ENCODE peak calls at places on chromosomes 7 and 10, in ten cellular contexts. One of them, this sample, is unnamed.
A peak's percentile ranks its signal among the peaks of the same experiment; 100 is the strongest.

GRCh38 chr7:35257251-35258124 is 3.6 kb upstream of the TBX20 start:
- DNase-seq in cardiac muscle cell: peak; percentile 60
- DNase-seq in SK-N-SH: no peak
- DNase-seq in neuronal stem cell: no peak
- DNase-seq in A549: no peak
- DNase-seq in HCT116: no peak
- DNase-seq in brain microvascular endothelial cell: no peak
- DNase-seq in colonic mucosa: no peak
- DNase-seq in kidney: no peak
- DNase-seq in aorta: no peak
- DNase-seq in this sample: no peak

GRCh38 chr10:110017940-110018339 is 10.2 kb downstream of the ADD3 start:
- DNase-seq in neuronal stem cell: no peak
- DNase-seq in colonic mucosa: no peak
- DNase-seq in A549: no peak
- DNase-seq in kidney: no peak
- DNase-seq in brain microvascular endothelial cell: no peak
- DNase-seq in SK-N-SH: no peak
- DNase-seq in cardiac muscle cell: no peak
- DNase-seq in aorta: no peak
- DNase-seq in HCT116: no peak
- DNase-seq in this sample: no peak

GRCh38 chr10:125161570-125162139 is 1.3 kb upstream of the CTBP2 start:
- DNase-seq in brain microvascular endothelial cell: no peak
- DNase-seq in A549: no peak
- DNase-seq in aorta: no peak
- DNase-seq in HCT116: no peak
- DNase-seq in SK-N-SH: peak; percentile 66
- DNase-seq in neuronal stem cell: no peak
- DNase-seq in cardiac muscle cell: peak; percentile 55
- DNase-seq in kidney: no peak
- DNase-seq in colonic mucosa: no peak
- DNase-seq in this sample: no peak

GRCh38 chr7:114818501-114818900 is 103.4 kb upstream of the MDFIC start:
- DNase-seq in neuronal stem cell: no peak
- DNase-seq in A549: peak; percentile 41
- DNase-seq in HCT116: peak; percentile 22
- DNase-seq in colonic mucosa: no peak
- DNase-seq in kidney: no peak
- DNase-seq in aorta: no peak
- DNase-seq in brain microvascular endothelial cell: peak; percentile 70
- DNase-seq in cardiac muscle cell: no peak
- DNase-seq in SK-N-SH: no peak
- DNase-seq in this sample: no peak

GRCh38 chr10:86356306-86356705 is 10.3 kb downstream of the GRID1 start:
- DNase-seq in kidney: peak; percentile 21
- DNase-seq in colonic mucosa: no peak
- DNase-seq in aorta: peak; percentile 33
- DNase-seq in HCT116: no peak
- DNase-seq in cardiac muscle cell: no peak
- DNase-seq in brain microvascular endothelial cell: no peak
- DNase-seq in SK-N-SH: no peak
- DNase-seq in neuronal stem cell: no peak
- DNase-seq in A549: no peak
- DNase-seq in this sample: no peak

GRCh38 chr10:111077715-111078504 is 1.1 kb downstream of the ADRA2A start:
- DNase-seq in kidney: peak; percentile 83
- DNase-seq in cardiac muscle cell: no peak
- DNase-seq in neuronal stem cell: no peak
- DNase-seq in aorta: no peak
- DNase-seq in colonic mucosa: peak; percentile 51
- DNase-seq in brain microvascular endothelial cell: no peak
- DNase-seq in SK-N-SH: peak; percentile 77
- DNase-seq in A549: no peak
- DNase-seq in HCT116: no peak
- DNase-seq in this sample: no peak

GRCh38 chr10:117666131-117666530 is 123.6 kb downstream of the EMX2 start:
- DNase-seq in aorta: no peak
- DNase-seq in A549: no peak
- DNase-seq in colonic mucosa: no peak
- DNase-seq in SK-N-SH: no peak
- DNase-seq in cardiac muscle cell: no peak
- DNase-seq in HCT116: no peak
- DNase-seq in kidney: no peak
- DNase-seq in brain microvascular endothelial cell: no peak
- DNase-seq in neuronal stem cell: no peak
- DNase-seq in this sample: no peak

GRCh38 chr7:2567663-2568238 is 9.0 kb downstream of the IQCE start:
- DNase-seq in HCT116: no peak
- DNase-seq in A549: no peak
- DNase-seq in SK-N-SH: peak; percentile 69
- DNase-seq in colonic mucosa: no peak
- DNase-seq in aorta: no peak
- DNase-seq in neuronal stem cell: no peak
- DNase-seq in cardiac muscle cell: peak; percentile 57
- DNase-seq in kidney: no peak
- DNase-seq in brain microvascular endothelial cell: peak; percentile 28
- DNase-seq in this sample: peak; percentile 40

GRCh38 chr10:14478639-14479038 is 147.9 kb upstream of the FRMD4A start:
- DNase-seq in brain microvascular endothelial cell: peak; percentile 85
- DNase-seq in neuronal stem cell: peak; percentile 59
- DNase-seq in kidney: peak; percentile 79
- DNase-seq in A549: peak; percentile 49
- DNase-seq in colonic mucosa: no peak
- DNase-seq in cardiac muscle cell: peak; percentile 71
- DNase-seq in aorta: peak; percentile 75
- DNase-seq in SK-N-SH: peak; percentile 65
- DNase-seq in HCT116: peak; percentile 19
- DNase-seq in this sample: peak; percentile 26

GRCh38 chr10:111598433-111599059 is 521.7 kb downstream of the ADRA2A start:
- DNase-seq in brain microvascular endothelial cell: peak; percentile 60
- DNase-seq in cardiac muscle cell: peak; percentile 83
- DNase-seq in colonic mucosa: peak; percentile 57
- DNase-seq in A549: peak; percentile 66
- DNase-seq in kidney: no peak
- DNase-seq in SK-N-SH: peak; percentile 58
- DNase-seq in HCT116: peak; percentile 60
- DNase-seq in neuronal stem cell: peak; percentile 58
- DNase-seq in aorta: peak; percentile 38
- DNase-seq in this sample: no peak

GRCh38 chr7:83339927-83340326 is 177.2 kb upstream of the PCLO start:
- DNase-seq in neuronal stem cell: no peak
- DNase-seq in HCT116: no peak
- DNase-seq in cardiac muscle cell: no peak
- DNase-seq in SK-N-SH: no peak
- DNase-seq in aorta: no peak
- DNase-seq in colonic mucosa: no peak
- DNase-seq in brain microvascular endothelial cell: no peak
- DNase-seq in kidney: no peak
- DNase-seq in A549: no peak
- DNase-seq in this sample: no peak

GRCh38 chr7:561631-562393 is 42.2 kb upstream of the PDGFA start:
- DNase-seq in HCT116: no peak
- DNase-seq in kidney: peak; percentile 88
- DNase-seq in colonic mucosa: peak; percentile 48
- DNase-seq in A549: no peak
- DNase-seq in aorta: no peak
- DNase-seq in SK-N-SH: no peak
- DNase-seq in cardiac muscle cell: no peak
- DNase-seq in brain microvascular endothelial cell: no peak
- DNase-seq in neuronal stem cell: no peak
- DNase-seq in this sample: no peak
- H3K27ac ChIP-seq in HCT116: no peak overlapping the region
- H3K27ac ChIP-seq in kidney: peak overlapping the region; percentile 60
- H3K27ac ChIP-seq in colonic mucosa: no peak overlapping the region
- H3K27ac ChIP-seq in A549: no peak overlapping the region
- H3K27ac ChIP-seq in aorta: no peak overlapping the region
- H3K27ac ChIP-seq in SK-N-SH: no peak overlapping the region
- H3K27ac ChIP-seq in cardiac muscle cell: no peak overlapping the region
- H3K27ac ChIP-seq in brain microvascular endothelial cell: no peak overlapping the region
- H3K27ac ChIP-seq in neuronal stem cell: no peak overlapping the region
- H3K27ac ChIP-seq in this sample: no peak overlapping the region

GRCh38 chr10:113612154-113612553 is 51.7 kb downstream of the NRAP start:
- DNase-seq in neuronal stem cell: no peak
- DNase-seq in colonic mucosa: no peak
- DNase-seq in cardiac muscle cell: no peak
- DNase-seq in aorta: no peak
- DNase-seq in A549: no peak
- DNase-seq in HCT116: no peak
- DNase-seq in brain microvascular endothelial cell: no peak
- DNase-seq in kidney: no peak
- DNase-seq in SK-N-SH: no peak
- DNase-seq in this sample: peak; percentile 38
- H3K27ac ChIP-seq in neuronal stem cell: no peak overlapping the region
- H3K27ac ChIP-seq in colonic mucosa: no peak overlapping the region
- H3K27ac ChIP-seq in cardiac muscle cell: no peak overlapping the region
- H3K27ac ChIP-seq in aorta: no peak overlapping the region
- H3K27ac ChIP-seq in A549: no peak overlapping the region
- H3K27ac ChIP-seq in HCT116: no peak overlapping the region
- H3K27ac ChIP-seq in brain microvascular endothelial cell: no peak overlapping the region
- H3K27ac ChIP-seq in kidney: no peak overlapping the region
- H3K27ac ChIP-seq in SK-N-SH: no peak overlapping the region
- H3K27ac ChIP-seq in this sample: no peak overlapping the region

GRCh38 chr7:80908360-80908797 is 10.5 kb downstream of the SEMA3C start:
- DNase-seq in cardiac muscle cell: peak; percentile 57
- DNase-seq in kidney: no peak
- DNase-seq in HCT116: no peak
- DNase-seq in neuronal stem cell: no peak
- DNase-seq in brain microvascular endothelial cell: no peak
- DNase-seq in SK-N-SH: no peak
- DNase-seq in colonic mucosa: no peak
- DNase-seq in A549: no peak
- DNase-seq in aorta: no peak
- DNase-seq in this sample: no peak
- H3K27ac ChIP-seq in cardiac muscle cell: no peak overlapping the region
- H3K27ac ChIP-seq in kidney: no peak overlapping the region
- H3K27ac ChIP-seq in HCT116: no peak overlapping the region
- H3K27ac ChIP-seq in neuronal stem cell: no peak overlapping the region
- H3K27ac ChIP-seq in brain microvascular endothelial cell: no peak overlapping the region
- H3K27ac ChIP-seq in SK-N-SH: peak overlapping the region; percentile 69
- H3K27ac ChIP-seq in colonic mucosa: no peak overlapping the region
- H3K27ac ChIP-seq in A549: no peak overlapping the region
- H3K27ac ChIP-seq in aorta: no peak overlapping the region
- H3K27ac ChIP-seq in this sample: no peak overlapping the region

DNA sequence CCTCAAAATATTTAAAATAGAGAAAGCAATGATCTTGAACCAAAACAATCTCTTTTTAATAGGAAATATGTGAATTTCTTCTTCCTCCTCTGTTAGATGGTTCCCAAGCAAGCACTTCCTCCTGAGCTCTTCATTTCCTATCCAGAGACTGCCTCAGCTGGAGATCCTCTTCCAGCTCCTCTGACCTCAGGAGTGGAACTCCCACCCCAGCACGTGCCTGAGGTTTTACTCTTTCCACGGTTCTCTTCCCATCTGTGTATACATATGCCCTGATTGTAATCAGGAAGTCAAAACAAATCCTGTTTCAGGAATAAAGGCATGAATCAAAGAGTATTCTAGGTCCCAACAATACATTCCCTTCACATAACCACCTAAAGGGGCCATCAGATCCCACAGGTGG is 5.6 kb downstream of the DENND11 start:
- DNase-seq in neuronal stem cell: no peak
- DNase-seq in cardiac muscle cell: no peak
- DNase-seq in HCT116: no peak
- DNase-seq in A549: no peak
- DNase-seq in brain microvascular endothelial cell: no peak
- DNase-seq in aorta: no peak
- DNase-seq in colonic mucosa: peak; percentile 31
- DNase-seq in SK-N-SH: no peak
- DNase-seq in kidney: no peak
- DNase-seq in this sample: no peak
- H3K27ac ChIP-seq in neuronal stem cell: no peak overlapping the region
- H3K27ac ChIP-seq in cardiac muscle cell: no peak overlapping the region
- H3K27ac ChIP-seq in HCT116: no peak overlapping the region
- H3K27ac ChIP-seq in A549: peak overlapping the region; percentile 58
- H3K27ac ChIP-seq in brain microvascular endothelial cell: no peak overlapping the region
- H3K27ac ChIP-seq in aorta: no peak overlapping the region
- H3K27ac ChIP-seq in colonic mucosa: peak overlapping the region; percentile 38
- H3K27ac ChIP-seq in SK-N-SH: peak overlapping the region; percentile 33
- H3K27ac ChIP-seq in kidney: no peak overlapping the region
- H3K27ac ChIP-seq in this sample: peak overlapping the region; percentile 83

GRCh38 chr7:73582664-73583202 is 4.4 kb upstream of the TBL2 start:
- DNase-seq in neuronal stem cell: no peak
- DNase-seq in colonic mucosa: no peak
- DNase-seq in kidney: no peak
- DNase-seq in SK-N-SH: no peak
- DNase-seq in aorta: peak; percentile 36
- DNase-seq in A549: no peak
- DNase-seq in brain microvascular endothelial cell: no peak
- DNase-seq in cardiac muscle cell: no peak
- DNase-seq in HCT116: no peak
- DNase-seq in this sample: no peak
- H3K27ac ChIP-seq in neuronal stem cell: no peak overlapping the region
- H3K27ac ChIP-seq in colonic mucosa: no peak overlapping the region
- H3K27ac ChIP-seq in kidney: no peak overlapping the region
- H3K27ac ChIP-seq in SK-N-SH: no peak overlapping the region
- H3K27ac ChIP-seq in aorta: no peak overlapping the region
- H3K27ac ChIP-seq in A549: no peak overlapping the region
- H3K27ac ChIP-seq in brain microvascular endothelial cell: no peak overlapping the region
- H3K27ac ChIP-seq in cardiac muscle cell: no peak overlapping the region
- H3K27ac ChIP-seq in HCT116: no peak overlapping the region
- H3K27ac ChIP-seq in this sample: no peak overlapping the region

DNA sequence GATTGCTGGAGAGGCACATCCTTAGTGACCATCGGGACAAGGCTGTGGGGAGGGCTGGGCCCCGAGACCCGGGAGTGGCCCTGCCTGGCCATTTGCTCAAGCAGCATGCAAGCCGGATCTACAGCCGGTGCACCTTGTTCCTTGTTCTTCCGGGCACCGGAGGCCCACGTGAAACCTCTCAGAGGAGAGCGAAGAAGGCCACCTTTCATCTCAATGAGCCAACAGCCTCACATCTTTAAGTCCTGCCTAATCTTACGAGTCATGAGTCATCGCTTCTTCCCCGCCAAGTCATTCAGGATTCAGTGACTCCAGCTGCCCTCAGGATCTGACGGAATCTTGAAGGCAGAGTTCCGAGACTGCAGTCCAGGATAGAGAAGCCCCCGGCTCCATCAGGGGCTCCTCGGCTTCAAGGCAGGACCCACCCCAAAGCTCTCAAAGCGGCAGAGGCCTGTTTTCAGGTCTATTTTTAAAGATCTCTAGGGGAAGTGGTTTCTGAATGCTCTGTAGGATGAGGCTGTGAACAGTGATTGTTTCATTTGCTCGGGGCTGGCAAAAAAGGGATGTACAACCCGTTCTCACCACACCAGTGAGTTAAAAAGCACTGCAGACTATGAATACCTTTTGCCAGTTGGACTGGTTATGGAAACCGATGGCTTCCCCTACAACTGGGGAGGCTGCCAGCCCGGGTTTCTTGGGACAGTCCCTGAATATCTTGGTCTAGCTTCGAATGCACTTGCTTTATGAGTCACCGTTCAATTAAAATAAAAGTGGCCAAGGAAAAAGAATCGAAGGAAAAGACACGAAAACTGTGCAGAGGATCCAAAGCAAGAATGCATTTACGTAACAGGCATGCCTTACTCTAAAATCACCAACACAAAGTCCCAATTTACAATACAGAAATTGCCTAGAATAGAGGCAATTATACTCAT is 57.2 kb upstream of the ECHDC3 start:
- DNase-seq in SK-N-SH: no peak
- DNase-seq in aorta: peak; percentile 87
- DNase-seq in HCT116: peak; percentile 96
- DNase-seq in neuronal stem cell: no peak
- DNase-seq in cardiac muscle cell: no peak
- DNase-seq in brain microvascular endothelial cell: peak; percentile 84
- DNase-seq in kidney: peak; percentile 92
- DNase-seq in A549: peak; percentile 74
- DNase-seq in colonic mucosa: peak; percentile 78
- DNase-seq in this sample: no peak
- H3K27ac ChIP-seq in SK-N-SH: peak overlapping the region; percentile 56
- H3K27ac ChIP-seq in aorta: no peak overlapping the region
- H3K27ac ChIP-seq in HCT116: peak overlapping the region; percentile 82
- H3K27ac ChIP-seq in neuronal stem cell: no peak overlapping the region
- H3K27ac ChIP-seq in cardiac muscle cell: peak overlapping the region; percentile 26
- H3K27ac ChIP-seq in brain microvascular endothelial cell: peak overlapping the region; percentile 66
- H3K27ac ChIP-seq in kidney: no peak overlapping the region
- H3K27ac ChIP-seq in A549: peak overlapping the region; percentile 60
- H3K27ac ChIP-seq in colonic mucosa: peak overlapping the region; percentile 77
- H3K27ac ChIP-seq in this sample: peak overlapping the region; percentile 76

This sample was measured in caudate nucleus.